ENCODE peak calls at places on chromosome 17, in four cellular contexts. T is small intestine, W is tibial artery, S is Panc1. N is an unnamed sample. For H3K27me3, the result is how much of the 10 kb centered on the place peaks cover.

GRCh38 chr17:65054602-65055001 is 1.9 kb downstream of the GNA13 start:
- DNase-seq in S (no peak), T (peak), W (no peak), N (no peak)

GRCh38 chr17:76631821-76632565 is 11.6 kb downstream of the ST6GALNAC1 start:
- DNase-seq in S (no peak), W (no peak), T (no peak), N (no peak)

GRCh38 chr17:3968886-3969524 is 4.8 kb upstream of the ATP2A3 start:
- DNase-seq in S (no peak), T (no peak), W (no peak), N (no peak)

GRCh38 chr17:76642994-76643393 is 563 bp downstream of the ST6GALNAC1 start:
- DNase-seq in S (no peak), T (peak), W (no peak), N (no peak)

GRCh38 chr17:30336369-30337171 is 2.7 kb upstream of the TMIGD1 start:
- DNase-seq in W (no peak), S (peak), T (peak), N (no peak)

GRCh38 chr17:933168-934083 is 46.1 kb downstream of the NXN start:
- DNase-seq in T (no peak), W (no peak), S (peak), N (peak)

GRCh38 chr17:37737971-37738370 is 6.9 kb downstream of the HNF1B start:
- DNase-seq in W (no peak), S (no peak), T (no peak), N (peak)

GRCh38 chr17:80848449-80849102 is 143.1 kb upstream of the CHMP6 start:
- DNase-seq in T (no peak), S (no peak), W (peak), N (no peak)

GRCh38 chr17:28338056-28338768 is 2.7 kb downstream of the TNFAIP1 start:
- DNase-seq in W (no peak), S (no peak), T (no peak), N (no peak)

GRCh38 chr17:49486012-49486641 is 9.0 kb upstream of the NGFR start:
- DNase-seq in S (no peak), W (no peak), T (no peak), N (no peak)

GRCh38 chr17:17868637-17869522 is 32.1 kb upstream of the SREBF1 start:
- DNase-seq in W (no peak), S (no peak), T (no peak), N (no peak)

GRCh38 chr17:3531266-3532101 is 26.1 kb downstream of the TRPV3 start:
- DNase-seq in S (no peak), W (no peak), T (no peak), N (no peak)

GRCh38 chr17:81171941-81172340 is 5.9 kb upstream of the AATK start:
- DNase-seq in S (no peak), W (no peak), T (no peak), N (no peak)

GRCh38 chr17:47873200-47874090 is 22.5 kb upstream of the SP6 start:
- DNase-seq in W (no peak), T (no peak), S (no peak), N (no peak)
- H3K27me3 ChIP-seq in W (half or more), T (under half), S (under half), N (under half)

DNA sequence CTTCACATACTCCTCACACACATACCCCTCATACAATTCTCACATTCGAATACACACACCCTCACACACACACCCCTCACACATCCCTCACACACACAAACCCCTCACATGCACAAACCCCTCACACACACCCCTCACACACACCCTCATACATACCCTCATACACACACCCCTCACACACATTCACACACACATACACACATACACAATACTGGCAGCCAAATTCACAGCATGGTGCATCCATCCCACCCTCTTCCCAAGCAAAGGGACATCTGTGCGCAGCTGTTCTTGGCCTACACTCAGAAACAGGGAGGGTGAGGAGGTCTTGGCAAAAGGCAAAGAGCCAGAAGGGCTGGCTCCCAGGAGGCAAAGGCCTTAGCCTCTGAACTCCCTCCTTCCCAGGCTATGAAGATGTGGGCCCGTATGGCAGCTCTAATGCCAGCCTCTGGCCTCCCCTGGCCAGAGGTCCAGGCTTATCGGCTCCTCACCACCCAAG is 23.4 kb downstream of the C17orf67 start:
- DNase-seq in W (no peak), T (no peak), S (no peak), N (no peak)
- H3K4me3 ChIP-seq in W (no peak), T (no peak), S (no peak), N (no peak)

GRCh38 chr17:43983196-43983514 is 21.3 kb upstream of the NAGS start:
- DNase-seq in T (no peak), S (no peak), W (no peak), N (no peak)

GRCh38 chr17:43983515-43984411 is 20.7 kb upstream of the NAGS start:
- DNase-seq in S (no peak), W (no peak), T (peak), N (no peak)

GRCh38 chr17:43984521-43984920 is 19.9 kb upstream of the NAGS start:
- DNase-seq in W (no peak), T (no peak), S (no peak), N (no peak)

GRCh38 chr17:43979671-43980070 is 24.8 kb upstream of the NAGS start:
- DNase-seq in W (no peak), S (no peak), T (no peak), N (no peak)

GRCh38 chr17:43982171-43982570 is 22.3 kb upstream of the NAGS start:
- DNase-seq in T (no peak), S (no peak), W (no peak), N (no peak)
- H3K27me3 ChIP-seq in T (under half), S (under half), W (half or more), N (under half)

DNA sequence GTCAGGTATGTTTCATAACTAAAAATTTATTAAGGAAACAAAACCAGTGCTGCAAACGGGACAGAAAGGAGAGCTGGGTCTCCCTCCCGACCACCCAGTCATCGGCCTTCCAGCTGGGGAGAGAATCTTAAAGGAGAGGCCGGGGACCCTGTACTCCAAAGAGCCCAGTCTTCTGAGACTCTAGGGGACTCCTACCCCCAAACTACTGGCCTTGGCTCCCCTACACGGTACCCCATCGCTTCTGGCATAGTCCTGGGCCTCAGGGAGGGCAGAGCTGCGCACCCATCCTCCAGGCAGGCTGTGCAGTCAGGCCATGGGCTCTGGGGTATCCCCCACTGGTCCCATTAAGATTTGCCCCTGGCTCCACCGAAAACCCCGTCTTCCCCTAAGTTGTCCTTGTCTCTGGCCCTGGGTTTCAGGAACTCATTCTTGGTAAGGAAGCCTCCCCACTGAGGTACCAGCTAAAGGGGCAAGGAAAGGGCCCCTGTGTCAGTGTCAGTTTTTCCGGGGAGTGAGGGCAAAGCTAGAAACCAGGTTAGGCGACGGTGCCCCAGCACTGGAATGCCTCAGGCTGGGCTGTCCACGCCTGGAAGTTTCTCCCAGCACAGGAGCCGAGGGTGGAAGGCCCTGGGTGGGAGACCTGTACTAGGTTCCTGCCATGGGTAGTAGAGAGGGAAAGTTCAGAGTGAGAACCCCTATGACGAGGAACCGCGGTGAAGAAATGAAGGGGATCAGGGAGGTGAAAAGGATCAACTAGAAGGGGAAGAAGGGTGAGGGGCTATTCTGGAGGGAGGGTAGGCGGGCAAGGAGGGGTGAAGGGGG is 5.1 kb downstream of the HIC1 start:
- DNase-seq in S (no peak), W (no peak), T (no peak), N (no peak)
- H3K4me3 ChIP-seq in S (no peak), W (no peak), T (peak), N (no peak)

GRCh38 chr17:39781028-39781800 is 43.5 kb downstream of the GRB7 start:
- DNase-seq in W (no peak), S (no peak), T (no peak), N (no peak)

GRCh38 chr17:39777534-39778365 is 40.0 kb downstream of the GRB7 start:
- DNase-seq in T (no peak), S (no peak), W (no peak), N (no peak)

GRCh38 chr17:39782481-39782880 is 44.7 kb downstream of the GRB7 start:
- DNase-seq in S (no peak), T (peak), W (no peak), N (no peak)

GRCh38 chr17:39782980-39783379 is 45.2 kb downstream of the GRB7 start:
- DNase-seq in S (no peak), W (no peak), T (no peak), N (no peak)

GRCh38 chr17:39781814-39782213 is 44.1 kb downstream of the GRB7 start:
- DNase-seq in T (no peak), S (no peak), W (no peak), N (no peak)
- H3K27me3 ChIP-seq in T (under half), S (under half), W (under half), N (under half)

GRCh38 chr17:63514974-63515373 is 8.2 kb upstream of the KCNH6 start:
- DNase-seq in S (no peak), T (no peak), W (no peak), N (no peak)
- H3K4me3 ChIP-seq in S (no peak), T (no peak), W (no peak), N (no peak)

GRCh38 chr17:73983623-73984410 is 219.7 kb upstream of the RPL38 start:
- DNase-seq in W (peak), S (no peak), T (no peak), N (no peak)

GRCh38 chr17:73976147-73976546 is 227.3 kb upstream of the RPL38 start:
- DNase-seq in S (no peak), W (no peak), T (no peak), N (no peak)

GRCh38 chr17:73984981-73985380 is 218.5 kb upstream of the RPL38 start:
- DNase-seq in S (no peak), T (no peak), W (no peak), N (no peak)

GRCh38 chr17:73976676-73977521 is 226.6 kb upstream of the RPL38 start:
- DNase-seq in T (no peak), S (no peak), W (no peak), N (no peak)

DNA sequence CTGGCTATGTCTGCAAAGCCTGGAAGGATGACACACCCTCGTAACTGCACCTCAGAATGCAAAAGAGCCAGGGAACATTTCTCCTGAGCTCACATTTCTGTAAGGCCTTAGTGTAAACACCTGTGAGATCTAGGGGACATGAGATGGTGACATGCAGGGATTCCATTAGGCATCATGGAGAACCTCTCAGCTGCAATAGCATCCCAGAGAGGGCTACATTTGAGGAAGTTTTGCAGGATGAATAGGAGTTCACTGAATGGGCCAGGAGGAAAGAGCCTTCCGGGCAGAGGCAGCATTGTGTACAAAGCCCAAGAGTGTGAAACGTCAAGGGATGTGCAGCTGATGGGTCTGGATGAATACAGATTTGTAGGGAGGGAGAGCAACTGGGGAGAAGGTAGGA is 223.0 kb upstream of the RPL38 start:
- DNase-seq in T (no peak), W (no peak), S (no peak), N (no peak)
- H3K27me3 ChIP-seq in T (under half), W (under half), S (under half), N (under half)

DNA sequence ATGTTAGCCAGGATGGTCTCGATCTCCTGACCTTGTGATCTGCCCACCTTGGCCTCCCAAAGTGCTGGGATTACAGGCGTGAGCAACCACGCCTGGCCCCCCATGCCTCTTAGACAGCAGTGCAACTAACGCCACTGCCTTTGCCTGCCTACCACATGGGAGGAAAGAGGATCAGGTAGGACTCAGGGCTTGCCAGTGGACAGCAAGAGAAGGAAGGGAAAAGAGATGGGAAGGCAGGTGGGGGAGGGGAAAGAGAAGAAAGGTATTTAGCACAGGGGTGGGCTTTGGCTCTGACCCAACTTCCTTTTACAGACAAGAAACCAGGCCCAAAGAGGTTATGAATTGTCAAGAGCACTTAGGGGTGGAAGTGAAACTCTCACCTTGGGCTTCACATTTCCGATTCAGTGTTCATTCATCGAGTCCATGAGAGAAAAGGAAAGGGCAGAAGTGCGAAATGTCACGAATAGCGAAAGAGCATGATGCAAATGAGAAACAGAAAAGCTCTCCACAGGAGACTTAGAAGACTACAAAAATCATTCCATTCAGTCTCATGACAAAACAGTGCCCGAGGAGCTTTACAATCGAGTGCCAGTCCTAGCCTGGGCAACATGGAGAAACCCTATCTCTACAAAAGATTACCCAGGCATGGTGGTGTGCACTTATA is 36.4 kb downstream of the CDK5R1 start:
- DNase-seq in W (no peak), S (no peak), T (peak), N (no peak)
- H3K4me3 ChIP-seq in W (no peak), S (no peak), T (no peak), N (no peak)

GRCh38 chr17:60151355-60151754 is 1.6 kb downstream of the CA4 start:
- DNase-seq in W (no peak), T (no peak), S (no peak), N (no peak)
- H3K27me3 ChIP-seq in W (half or more), T (under half), S (under half), N (under half)